ENCODE peak calls at places on chromosomes 2 and 18, in eight cellular contexts. F is EH; J is type B pancreatic cell; Q is stimulated activated CD4-positive, alpha-beta T cell treated with anti-CD3 and anti-CD28 coated beads, Interleukin-1b, Interleukin-23, amount 100 ng/mL, for 24 hours; O is HFFc6; G is activated T-helper 1 cell treated with anti-CD3 and anti-CD28 coated beads, Interleukin-2, amount 50 U/mL, for 16 hours; X is right lobe of liver; M is A549. D is an unnamed sample.

GRCh38 chr18:79381811-79382311 is 13.9 kb upstream of the NFATC1 start:
- DNase-seq in F (no peak), J (no peak), Q (no peak), O (no peak), G (no peak), X (no peak), M (no peak), D (no peak)

GRCh38 chr2:157746234-157746950 is 117.7 kb upstream of the ACVR1C start:
- DNase-seq in F (peak), J (no peak), Q (no peak), O (peak), G (no peak), X (peak), M (no peak), D (no peak)

GRCh38 chr2:168118733-168119518 is 128.5 kb downstream of the STK39 start:
- DNase-seq in F (peak), J (no peak), Q (no peak), O (peak), G (no peak), X (no peak), M (peak), D (peak)

GRCh38 chr2:68536000-68536399 is 68.6 kb downstream of the APLF start:
- DNase-seq in F (no peak), J (no peak), Q (no peak), O (no peak), G (no peak), X (no peak), M (no peak), D (no peak)

GRCh38 chr2:238706673-238707072 is 141.2 kb upstream of the TWIST2 start:
- DNase-seq in F (no peak), J (no peak), Q (no peak), O (no peak), G (no peak), X (no peak), M (no peak), D (no peak)

GRCh38 chr2:159225025-159226016 is 61.2 kb downstream of the WDSUB1 start:
- DNase-seq in F (no peak), J (no peak), Q (no peak), O (no peak), G (no peak), X (no peak), M (no peak), D (peak)

GRCh38 chr2:128425216-128425615 is 106.5 kb upstream of the HS6ST1 start:
- DNase-seq in F (no peak), J (no peak), Q (no peak), O (no peak), G (no peak), X (no peak), M (no peak), D (no peak)

GRCh38 chr18:55264108-55264507 is 304.8 kb upstream of the CCDC68 start:
- DNase-seq in F (no peak), J (no peak), Q (no peak), O (no peak), G (no peak), X (no peak), M (no peak), D (peak)

GRCh38 chr2:60834270-60834717 is 47.1 kb upstream of the REL start:
- DNase-seq in F (no peak), J (no peak), Q (no peak), O (no peak), G (no peak), X (no peak), M (no peak), D (no peak)

GRCh38 chr18:36153203-36153602 is 23.5 kb downstream of the ELP2 start:
- DNase-seq in F (peak), J (no peak), Q (no peak), O (peak), G (no peak), X (no peak), M (no peak), D (no peak)

GRCh38 chr18:58863539-58864145 is 1.0 kb upstream of the ZNF532 start:
- DNase-seq in F (peak), J (peak), Q (peak), O (no peak), G (no peak), X (peak), M (peak), D (peak)

GRCh38 chr18:44715841-44716240 is 35.2 kb downstream of the SETBP1 start:
- DNase-seq in F (peak), J (no peak), Q (no peak), O (no peak), G (no peak), X (no peak), M (no peak), D (no peak)

GRCh38 chr2:238154570-238154969 is 4.2 kb upstream of the ERFE start:
- DNase-seq in F (no peak), J (no peak), Q (no peak), O (no peak), G (no peak), X (no peak), M (no peak), D (no peak)

GRCh38 chr2:121804340-121804739 is 48.9 kb downstream of the TSN start:
- DNase-seq in F (peak), J (no peak), Q (no peak), O (no peak), G (no peak), X (no peak), M (no peak), D (peak)

GRCh38 chr2:171513719-171514160 is 8.5 kb upstream of the CYBRD1 start:
- DNase-seq in F (no peak), J (no peak), Q (no peak), O (no peak), G (no peak), X (no peak), M (no peak), D (no peak)

GRCh38 chr2:48144777-48145176 is 238.5 kb upstream of the FBXO11 start:
- DNase-seq in F (peak), J (no peak), Q (no peak), O (no peak), G (no peak), X (no peak), M (no peak), D (peak)

GRCh38 chr2:108571262-108571661 is 37.0 kb downstream of the LIMS1 start:
- DNase-seq in F (peak), J (no peak), Q (no peak), O (peak), G (no peak), X (no peak), M (no peak), D (peak)

GRCh38 chr2:220424561-220424960 is 797.1 kb downstream of the SLC4A3 start:
- DNase-seq in F (no peak), J (no peak), Q (no peak), O (no peak), G (no peak), X (no peak), M (no peak), D (no peak)

GRCh38 chr2:201234167-201235139 is 25.9 kb upstream of the CASP8 start:
- DNase-seq in F (peak), J (no peak), Q (no peak), O (no peak), G (no peak), X (no peak), M (no peak), D (no peak)

GRCh38 chr2:62760555-62760954 is 55.0 kb downstream of the EHBP1 start:
- DNase-seq in F (peak), J (no peak), Q (no peak), O (peak), G (no peak), X (no peak), M (no peak), D (no peak)

GRCh38 chr2:4047961-4048891 is 344.9 kb downstream of the DCDC2C start:
- DNase-seq in F (no peak), J (no peak), Q (no peak), O (no peak), G (no peak), X (no peak), M (no peak), D (peak)

D was measured in dermis microvascular lymphatic vessel endothelial cell.